ENCODE peak calls at places on chromosomes 5 and 9, in six cellular contexts. K, L, B, D, C and E are unnamed samples.

GRCh38 chr9:87119328-87119881 is 172.1 kb upstream of the GAS1 start:
- DNase-seq in K (no peak), L (peak; percentile 41), B (peak; percentile 38), D (no peak), C (peak; percentile 96), E (no peak)

GRCh38 chr9:106796771-106797170 is 66.2 kb upstream of the ZNF462 start:
- DNase-seq in K (no peak), L (no peak), B (no peak), D (no peak), C (no peak), E (no peak)

GRCh38 chr5:31211098-31211497 is 17.6 kb downstream of the CDH6 start:
- DNase-seq in K (no peak), L (no peak), B (no peak), D (no peak), C (no peak), E (no peak)

GRCh38 chr9:110081395-110081794 is 126.6 kb downstream of the C9orf152 start:
- DNase-seq in K (no peak), L (peak; percentile 29), B (no peak), D (no peak), C (peak; percentile 71), E (no peak)

GRCh38 chr9:93681316-93682154 is 105.2 kb downstream of the PHF2 start:
- DNase-seq in K (no peak), L (peak; percentile 3), B (no peak), D (peak; percentile 72), C (no peak), E (peak; percentile 1)

GRCh38 chr9:111914749-111915424 is 18.3 kb downstream of the UGCG start:
- DNase-seq in K (no peak), L (no peak), B (peak; percentile 54), D (no peak), C (peak; percentile 67), E (no peak)

GRCh38 chr9:95822583-95823431 is 52.7 kb upstream of the ERCC6L2 start:
- DNase-seq in K (no peak), L (no peak), B (no peak), D (no peak), C (peak; percentile 82), E (no peak)

GRCh38 chr5:78550891-78551290 is 97.7 kb downstream of the LHFPL2 start:
- DNase-seq in K (no peak), L (no peak), B (no peak), D (no peak), C (no peak), E (no peak)

DNA sequence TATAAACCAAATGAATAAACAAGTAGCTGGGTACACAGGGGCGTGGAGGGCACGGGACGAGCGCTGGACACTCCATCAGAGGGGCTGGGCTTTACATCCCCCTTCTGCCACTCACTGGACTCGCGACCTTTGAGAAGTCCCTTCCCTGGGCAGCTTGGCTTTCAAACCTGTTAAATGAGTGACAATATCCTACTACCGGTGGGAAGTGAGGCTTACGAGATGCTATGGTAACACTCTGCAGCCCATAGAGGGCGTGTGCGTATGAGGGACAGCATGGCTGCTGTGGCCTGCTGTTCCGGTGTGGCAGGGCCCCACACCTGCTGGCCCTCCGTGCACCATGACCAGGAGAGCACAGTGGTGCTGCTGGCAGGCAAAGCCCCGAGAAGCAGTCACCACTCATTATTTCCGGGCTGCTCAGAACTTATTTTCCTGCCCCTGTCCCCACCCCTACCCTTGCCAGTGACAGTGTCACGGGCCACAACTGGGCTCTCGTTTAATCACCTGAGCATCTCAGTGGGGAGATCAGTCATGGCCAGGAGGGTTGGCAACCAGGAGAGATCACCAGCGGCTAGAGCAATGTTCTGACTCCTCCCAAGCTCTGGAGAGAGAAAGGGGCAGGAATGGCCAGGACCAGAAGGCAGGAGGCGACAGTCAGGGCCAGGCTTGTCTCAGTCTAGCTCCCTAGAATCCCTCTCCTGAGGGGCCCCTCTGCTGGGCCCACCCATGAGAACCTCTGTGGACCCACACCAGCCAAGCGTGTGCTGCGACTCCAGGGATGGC is 10.5 kb downstream of the CLTB start:
- DNase-seq in K (no peak), L (no peak), B (no peak), D (peak; percentile 60), C (no peak), E (no peak)
- TF ChIP-seq CTCF in K (peak; percentile 16), L (no peak), B (no peak), D (no peak), C (no peak), E (no peak)

GRCh38 chr5:159773062-159773924 is 143.0 kb upstream of the ADRA1B start:
- DNase-seq in K (peak; percentile 67), L (peak; percentile 76), B (peak; percentile 83), D (peak; percentile 95), C (peak; percentile 89), E (peak; percentile 35)
- TF ChIP-seq CTCF in K (peak; percentile 73), L (no peak), B (peak; percentile 37), D (no peak), C (no peak), E (no peak)

GRCh38 chr9:114914139-114914538 is 16.3 kb downstream of the TNFSF8 start:
- DNase-seq in K (no peak), L (no peak), B (peak; percentile 20), D (no peak), C (peak; percentile 25), E (no peak)
- TF ChIP-seq CTCF in K (no peak), L (no peak), B (peak; percentile 46), D (no peak), C (peak; percentile 56), E (no peak)

DNA sequence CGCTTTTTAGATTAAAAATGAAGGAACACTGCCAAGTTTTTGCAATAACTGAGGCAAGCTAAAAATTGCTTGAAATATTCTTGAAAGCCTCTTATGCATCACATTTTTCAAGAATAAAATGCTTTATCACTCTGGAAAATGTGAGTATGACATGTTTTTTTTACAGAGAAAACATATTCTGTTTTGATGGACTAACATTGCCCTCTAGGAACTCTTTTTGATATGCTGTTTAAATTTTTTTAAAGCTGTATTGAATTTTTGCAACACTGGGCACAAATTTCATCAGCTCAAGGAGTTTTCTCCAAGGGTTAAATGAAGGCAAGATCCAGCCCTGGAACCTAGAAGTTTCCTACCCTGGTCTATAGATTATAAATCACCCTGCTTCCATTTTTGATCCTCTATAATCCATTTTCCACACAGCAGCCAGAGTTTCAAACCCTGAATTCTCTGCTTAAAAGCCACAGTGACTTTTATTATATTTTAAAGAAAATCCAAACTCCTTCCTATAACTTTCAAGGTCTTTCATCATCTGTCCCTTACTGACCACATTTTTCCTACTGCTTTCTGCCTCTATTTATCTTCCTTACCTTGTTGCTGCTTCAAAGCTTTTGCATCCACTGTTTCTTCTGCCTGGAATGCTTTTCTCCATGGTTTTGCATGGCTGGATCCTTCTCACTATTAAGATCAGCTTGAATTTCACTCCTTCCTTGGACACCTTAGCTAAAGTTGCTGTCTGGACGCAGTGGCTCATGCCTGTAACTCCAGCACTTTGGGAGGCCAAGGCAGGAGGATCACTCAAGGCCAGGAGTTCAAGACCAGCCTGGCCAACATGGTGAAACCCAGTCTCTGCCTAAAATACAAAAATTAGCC is 60.9 kb downstream of the IL31RA start:
- DNase-seq in K (no peak), L (no peak), B (no peak), D (no peak), C (peak; percentile 57), E (no peak)
- TF ChIP-seq CTCF in K (no peak), L (no peak), B (peak; percentile 16), D (no peak), C (no peak), E (no peak)

DNA sequence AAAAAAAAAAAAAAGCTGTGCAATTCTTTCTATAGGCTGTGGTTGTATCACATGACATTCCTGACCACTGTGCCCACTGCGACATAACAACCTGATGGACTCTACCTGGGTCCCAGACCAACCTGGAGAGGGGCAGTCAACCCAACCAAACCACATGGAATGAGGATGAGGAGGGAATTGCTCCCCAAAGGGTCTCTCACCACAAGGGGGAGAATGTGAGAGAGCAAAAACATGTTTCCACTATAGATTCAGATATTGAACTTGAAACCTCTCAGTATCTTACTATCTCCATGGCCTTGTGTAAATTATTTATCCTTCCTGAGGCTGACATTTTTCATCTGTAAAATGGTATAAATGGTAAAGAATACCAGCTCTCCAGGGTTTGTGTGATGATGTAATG is 66.9 kb upstream of the SV2C start:
- DNase-seq in K (no peak), L (no peak), B (no peak), D (no peak), C (no peak), E (no peak)
- TF ChIP-seq CTCF in K (no peak), L (no peak), B (no peak), D (no peak), C (no peak), E (peak; percentile 35)

DNA sequence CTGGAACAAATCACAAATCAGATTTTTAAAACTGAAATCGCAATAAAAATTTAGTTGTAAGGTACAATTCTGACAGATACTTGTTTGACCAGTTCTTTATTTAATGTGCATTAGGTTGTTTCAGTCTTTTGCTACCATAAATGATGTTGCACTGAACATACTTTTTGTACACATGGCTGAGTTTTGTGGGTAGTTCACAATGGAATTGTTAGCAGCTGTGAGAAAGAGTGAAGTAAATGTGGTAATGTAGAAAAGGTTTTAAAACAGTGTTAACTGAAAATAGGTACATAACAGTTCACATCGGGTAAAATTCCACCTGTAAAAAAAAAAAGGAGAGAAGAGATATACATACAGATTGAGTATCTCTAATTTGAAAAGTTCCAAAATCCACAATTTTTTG is 25.6 kb downstream of the MRPS27 start:
- DNase-seq in K (no peak), L (no peak), B (no peak), D (no peak), C (no peak), E (no peak)
- TF ChIP-seq CTCF in K (no peak), L (no peak), B (no peak), D (no peak), C (no peak), E (no peak)

GRCh38 chr9:97801180-97801579 is 51.8 kb upstream of the FOXE1 start:
- DNase-seq in K (no peak), L (no peak), B (no peak), D (no peak), C (no peak), E (no peak)

GRCh38 chr9:97806721-97807120 is 46.3 kb upstream of the FOXE1 start:
- DNase-seq in K (no peak), L (no peak), B (no peak), D (no peak), C (no peak), E (no peak)

GRCh38 chr9:97804059-97804365 is 49.0 kb upstream of the FOXE1 start:
- DNase-seq in K (no peak), L (no peak), B (no peak), D (no peak), C (no peak), E (no peak)

GRCh38 chr9:97802276-97802675 is 50.8 kb upstream of the FOXE1 start:
- DNase-seq in K (peak; percentile 75), L (no peak), B (no peak), D (no peak), C (no peak), E (no peak)

DNA sequence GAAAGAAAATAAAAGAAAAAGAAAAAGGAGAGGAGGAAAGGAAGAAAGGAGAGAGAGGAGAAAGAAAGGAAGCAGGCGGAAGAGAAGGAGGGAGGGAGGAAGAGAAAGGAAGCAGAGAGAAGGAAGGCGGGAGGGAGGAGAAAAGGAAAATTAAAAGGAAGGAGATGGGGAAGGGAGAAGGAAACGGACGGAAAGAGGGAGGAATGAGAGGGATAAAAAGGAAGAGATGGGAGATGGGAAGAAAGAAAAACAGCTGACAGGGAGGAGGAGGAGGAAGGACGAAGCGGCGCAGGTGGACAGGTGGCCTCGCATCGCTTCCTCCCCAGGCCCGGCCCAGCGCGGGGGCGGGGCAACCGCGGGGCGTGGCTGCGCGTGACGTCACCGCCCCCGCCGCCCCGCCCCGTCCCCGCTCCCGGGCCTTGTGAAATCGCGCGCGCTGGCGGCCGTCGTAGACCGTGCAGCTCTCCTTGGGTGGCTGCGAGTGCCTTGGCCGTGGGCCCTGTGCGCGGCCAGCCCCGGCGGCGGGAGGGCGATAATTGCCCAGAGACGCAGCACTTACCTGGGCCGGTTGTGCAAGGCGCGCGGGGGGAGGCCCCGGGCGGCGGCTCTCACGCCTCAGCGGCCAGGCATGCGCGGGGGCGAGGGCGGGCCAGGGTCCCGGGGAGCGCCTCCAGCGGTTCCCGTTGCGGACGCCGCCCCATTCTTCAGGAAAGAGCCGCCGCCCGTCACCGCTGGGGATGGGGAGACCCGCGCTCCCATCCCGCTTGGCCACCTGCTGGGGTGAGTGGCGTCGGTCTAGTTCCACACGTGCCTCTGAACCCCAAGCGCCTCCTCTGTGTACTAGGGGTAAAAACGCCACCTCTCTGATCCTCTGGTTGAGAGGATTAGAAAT is 49.6 kb upstream of the FOXE1 start:
- DNase-seq in K (peak; percentile 71), L (peak; percentile 26), B (peak; percentile 83), D (peak; percentile 92), C (peak; percentile 56), E (peak; percentile 55)
- TF ChIP-seq CTCF in K (no peak), L (no peak), B (peak; percentile 3), D (no peak), C (no peak), E (peak; percentile 36)